ENCODE peak calls at places on chromosome 15, in seven cellular contexts. S is K562, M is uterus, L is esophagus muscularis mucosa, Z is heart left ventricle, C is gastrocnemius medialis, T is IMR-90. X is an unnamed sample.

GRCh38 chr15:79977431-79977940 is 6.5 kb upstream of the BCL2A1 start:
- DNase-seq in S (peak), M (no peak), L (no peak), Z (no peak), C (no peak), T (peak), X (no peak)

GRCh38 chr15:72507402-72507801 is 33.3 kb downstream of the ARIH1 start:
- DNase-seq in S (no peak), M (no peak), L (no peak), Z (no peak), C (no peak), T (no peak), X (no peak)

GRCh38 chr15:51935466-51936118 is 36.0 kb downstream of the LEO1 start:
- DNase-seq in S (no peak), M (no peak), L (no peak), Z (no peak), C (no peak), T (peak), X (no peak)

GRCh38 chr15:28899061-28899738 is 13.4 kb downstream of the APBA2 start:
- DNase-seq in S (no peak), M (no peak), L (no peak), Z (no peak), C (no peak), T (no peak), X (no peak)

GRCh38 chr15:91942676-91943417 is 89.3 kb downstream of the SLCO3A1 start:
- DNase-seq in S (no peak), M (peak), L (peak), Z (no peak), C (peak), T (peak), X (peak)

GRCh38 chr15:58475573-58476524 is 44.1 kb downstream of the LIPC start:
- DNase-seq in S (no peak), M (no peak), L (no peak), Z (no peak), C (peak), T (peak), X (no peak)

GRCh38 chr15:58528197-58528870 is 96.5 kb downstream of the LIPC start:
- DNase-seq in S (no peak), M (no peak), L (no peak), Z (no peak), C (no peak), T (peak), X (no peak)

GRCh38 chr15:38894260-38894948 is 329.8 kb upstream of the RASGRP1 start:
- DNase-seq in S (no peak), M (no peak), L (no peak), Z (no peak), C (no peak), T (peak), X (no peak)

GRCh38 chr15:68578960-68579935 is at the start of gene CORO2B:
- DNase-seq in S (no peak), M (peak), L (no peak), Z (no peak), C (no peak), T (peak), X (no peak)

GRCh38 chr15:57373251-57373881 is 2.9 kb upstream of the CGNL1 start:
- DNase-seq in S (no peak), M (no peak), L (no peak), Z (no peak), C (no peak), T (no peak), X (no peak)

GRCh38 chr15:90101969-90102890 is at the start of gene IDH2:
- DNase-seq in S (peak), M (peak), L (no peak), Z (peak), C (peak), T (peak), X (peak)

GRCh38 chr15:70099966-70100494 is 2.3 kb upstream of the TLE3 start:
- DNase-seq in S (peak), M (no peak), L (no peak), Z (no peak), C (no peak), T (no peak), X (peak)

GRCh38 chr15:68608206-68608843 is 29.5 kb downstream of the CORO2B start:
- DNase-seq in S (no peak), M (peak), L (peak), Z (peak), C (peak), T (peak), X (no peak)

GRCh38 chr15:54082836-54083492 is 104.7 kb downstream of the UNC13C start:
- DNase-seq in S (peak), M (no peak), L (no peak), Z (no peak), C (no peak), T (peak), X (peak)

GRCh38 chr15:51561271-51561670 is 61.3 kb downstream of the DMXL2 start:
- DNase-seq in S (no peak), M (no peak), L (no peak), Z (no peak), C (no peak), T (no peak), X (no peak)

GRCh38 chr15:84816694-84817460 is at the start of gene ALPK3:
- DNase-seq in S (no peak), M (peak), L (no peak), Z (peak), C (peak), T (no peak), X (no peak)

GRCh38 chr15:42273900-42274692 is 863 bp upstream of the TMEM87A start:
- DNase-seq in S (peak), M (peak), L (peak), Z (peak), C (peak), T (peak), X (peak)

GRCh38 chr15:65772909-65773308 is 19.2 kb downstream of the DENND4A start:
- DNase-seq in S (no peak), M (no peak), L (no peak), Z (no peak), C (no peak), T (no peak), X (no peak)

GRCh38 chr15:84949043-84949442 is 32.6 kb upstream of the PDE8A start:
- DNase-seq in S (no peak), M (no peak), L (no peak), Z (no peak), C (no peak), T (peak), X (no peak)

GRCh38 chr15:90539789-90540188 is 10.1 kb downstream of the CRTC3 start:
- DNase-seq in S (no peak), M (no peak), L (no peak), Z (no peak), C (no peak), T (no peak), X (no peak)

GRCh38 chr15:72472907-72473669 is 1.0 kb upstream of the ARIH1 start:
- DNase-seq in S (peak), M (no peak), L (no peak), Z (no peak), C (no peak), T (peak), X (peak)

GRCh38 chr15:27492021-27492621 is 521.1 kb downstream of the GABRG3 start:
- DNase-seq in S (no peak), M (no peak), L (peak), Z (no peak), C (no peak), T (peak), X (no peak)

GRCh38 chr15:58517682-58518525 is 86.1 kb downstream of the LIPC start:
- DNase-seq in S (peak), M (no peak), L (no peak), Z (no peak), C (no peak), T (no peak), X (no peak)

GRCh38 chr15:28169361-28169760 is 70.2 kb upstream of the OCA2 start:
- DNase-seq in S (no peak), M (no peak), L (no peak), Z (no peak), C (no peak), T (no peak), X (no peak)

GRCh38 chr15:47184405-47185221 is 532.7 kb upstream of the SEMA6D start:
- DNase-seq in S (no peak), M (no peak), L (no peak), Z (peak), C (no peak), T (peak), X (no peak)

GRCh38 chr15:40449275-40449674 is 8.5 kb downstream of the BAHD1 start:
- DNase-seq in S (no peak), M (no peak), L (no peak), Z (no peak), C (no peak), T (peak), X (no peak)

GRCh38 chr15:89167267-89168176 is 53.9 kb downstream of the RLBP1 start:
- DNase-seq in S (peak), M (no peak), L (no peak), Z (no peak), C (peak), T (peak), X (no peak)

GRCh38 chr15:36589971-36590370 is 10.5 kb downstream of the CDIN1 start:
- DNase-seq in S (no peak), M (no peak), L (no peak), Z (no peak), C (no peak), T (peak), X (no peak)

GRCh38 chr15:28914483-28915023 is 28.8 kb downstream of the APBA2 start:
- DNase-seq in S (peak), M (no peak), L (no peak), Z (no peak), C (no peak), T (no peak), X (peak)

GRCh38 chr15:26037369-26037768 is 174.2 kb upstream of the ATP10A start:
- DNase-seq in S (no peak), M (no peak), L (no peak), Z (no peak), C (no peak), T (no peak), X (no peak)

GRCh38 chr15:43799209-43799944 is 643 bp downstream of the SERINC4 start:
- DNase-seq in S (peak), M (no peak), L (no peak), Z (no peak), C (no peak), T (no peak), X (peak)

GRCh38 chr15:43795997-43796396 is 3.9 kb downstream of the SERF2 start:
- DNase-seq in S (no peak), M (no peak), L (no peak), Z (no peak), C (no peak), T (no peak), X (no peak)

GRCh38 chr15:43796566-43796965 is 3.5 kb downstream of the SERINC4 start:
- DNase-seq in S (no peak), M (no peak), L (no peak), Z (no peak), C (no peak), T (no peak), X (no peak)

GRCh38 chr15:43799945-43800285 is at the start of gene SERINC4:
- DNase-seq in S (no peak), M (no peak), L (no peak), Z (no peak), C (no peak), T (no peak), X (no peak)

DNA sequence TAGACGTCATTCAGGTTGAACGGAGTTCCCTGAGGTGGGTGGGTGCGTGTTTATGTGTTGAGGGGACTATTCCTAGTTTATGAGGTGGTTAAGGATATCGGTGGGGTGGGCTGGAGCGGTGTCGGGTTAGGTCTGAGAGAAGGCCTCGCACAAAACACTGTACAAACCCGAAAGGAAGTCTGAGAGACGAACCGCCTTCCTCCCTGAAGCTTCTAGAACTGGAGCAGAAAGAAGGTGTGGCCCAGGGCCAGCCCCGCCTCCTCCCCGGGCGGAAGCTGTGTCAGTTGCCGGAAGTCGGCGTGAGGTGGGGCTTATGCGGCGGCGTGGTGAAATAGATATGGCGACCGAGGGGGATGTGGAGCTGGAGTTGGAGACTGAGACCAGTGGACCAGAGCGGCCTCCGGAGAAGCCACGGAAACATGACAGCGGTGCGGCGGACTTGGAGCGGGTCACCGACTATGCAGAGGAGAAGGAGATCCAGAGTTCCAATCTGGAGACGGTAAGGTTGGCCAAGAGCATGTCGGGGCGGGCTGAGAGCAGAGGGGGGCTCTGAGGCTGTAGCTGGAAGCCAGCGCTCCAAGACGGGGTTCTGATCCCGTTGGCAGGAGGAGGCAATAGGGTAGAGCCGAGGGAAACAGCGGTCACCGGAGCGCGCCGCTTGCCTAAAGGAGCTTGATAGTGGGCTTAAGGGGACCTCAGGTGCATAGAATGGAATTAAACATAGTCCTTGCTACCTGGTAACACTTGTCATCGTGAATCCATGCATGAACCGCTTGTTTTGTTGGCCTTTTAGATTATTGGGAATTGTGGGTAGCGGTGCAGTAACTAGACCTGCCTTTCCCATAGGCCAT is at the start of gene HYPK:
- DNase-seq in S (peak), M (peak), L (peak), Z (peak), C (peak), T (peak), X (peak)
- TF ChIP-seq POLR2A in S (peak), M (peak), L (no peak), Z (peak), C (peak), T (peak), X (peak)

GRCh38 chr15:99526671-99527070 is 39.1 kb upstream of the MEF2A start:
- DNase-seq in S (no peak), M (no peak), L (no peak), Z (no peak), C (no peak), T (no peak), X (no peak)
- TF ChIP-seq POLR2A in S (no peak), M (no peak), L (no peak), Z (no peak), C (no peak), T (no peak), X (no peak)

GRCh38 chr15:83206971-83207621 is 527 bp downstream of the HDGFL3 start:
- DNase-seq in S (peak), M (peak), L (no peak), Z (peak), C (no peak), T (no peak), X (peak)

GRCh38 chr15:83206387-83206970 is 1.1 kb downstream of the HDGFL3 start:
- DNase-seq in S (peak), M (no peak), L (no peak), Z (no peak), C (no peak), T (no peak), X (peak)

GRCh38 chr15:83209333-83209732 is 1.7 kb upstream of the HDGFL3 start:
- DNase-seq in S (no peak), M (no peak), L (no peak), Z (no peak), C (no peak), T (no peak), X (no peak)

GRCh38 chr15:83208357-83208661 is 686 bp upstream of the HDGFL3 start:
- DNase-seq in S (no peak), M (no peak), L (no peak), Z (no peak), C (no peak), T (no peak), X (peak)

DNA sequence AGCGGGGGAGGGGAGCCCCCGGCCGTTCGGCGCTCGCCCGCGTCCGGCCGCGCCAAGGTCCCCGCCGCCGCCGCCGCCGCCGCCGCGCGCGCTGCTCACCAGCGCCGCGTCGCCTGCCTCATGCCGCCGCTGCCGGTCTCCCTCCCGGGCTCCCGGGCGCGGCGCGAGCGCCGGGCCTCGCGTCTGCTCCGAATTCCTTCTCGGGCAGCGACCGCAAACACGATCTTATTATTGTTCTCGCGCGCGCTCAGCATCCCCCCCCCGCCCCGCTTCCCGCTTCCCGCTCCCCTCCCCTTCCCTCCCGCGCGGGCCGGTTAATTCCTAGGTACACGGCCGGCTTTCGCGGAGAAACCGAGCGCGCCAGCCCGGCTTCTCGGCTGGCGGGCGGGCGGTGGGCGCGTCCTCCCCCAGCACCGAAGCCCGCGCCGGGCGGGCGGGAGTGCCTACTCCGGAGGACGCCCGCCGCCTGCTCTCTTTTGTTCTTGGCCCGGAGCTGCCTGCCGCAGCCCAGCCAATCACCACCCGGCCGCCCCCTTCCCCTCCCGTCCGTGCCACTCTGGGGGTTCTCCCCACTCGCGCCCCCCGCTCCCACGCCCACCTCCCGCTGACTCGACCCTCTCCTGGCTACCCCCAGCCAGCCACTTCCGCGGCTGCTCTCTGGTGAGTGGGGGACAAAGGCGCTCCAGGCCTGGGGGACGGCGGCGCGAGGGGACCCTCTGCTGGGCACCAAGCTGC is at the start of gene HDGFL3:
- DNase-seq in S (peak), M (peak), L (no peak), Z (peak), C (peak), T (peak), X (peak)
- TF ChIP-seq POLR2A in S (peak), M (no peak), L (no peak), Z (peak), C (no peak), T (peak), X (no peak)

GRCh38 chr15:55318588-55319494 is at the start of the genes PIGB and PIGBOS1:
- DNase-seq in S (peak), M (peak), L (peak), Z (peak), C (peak), T (peak), X (peak)
- TF ChIP-seq POLR2A in S (peak), M (peak), L (peak), Z (peak), C (peak), T (peak), X (peak)

DNA sequence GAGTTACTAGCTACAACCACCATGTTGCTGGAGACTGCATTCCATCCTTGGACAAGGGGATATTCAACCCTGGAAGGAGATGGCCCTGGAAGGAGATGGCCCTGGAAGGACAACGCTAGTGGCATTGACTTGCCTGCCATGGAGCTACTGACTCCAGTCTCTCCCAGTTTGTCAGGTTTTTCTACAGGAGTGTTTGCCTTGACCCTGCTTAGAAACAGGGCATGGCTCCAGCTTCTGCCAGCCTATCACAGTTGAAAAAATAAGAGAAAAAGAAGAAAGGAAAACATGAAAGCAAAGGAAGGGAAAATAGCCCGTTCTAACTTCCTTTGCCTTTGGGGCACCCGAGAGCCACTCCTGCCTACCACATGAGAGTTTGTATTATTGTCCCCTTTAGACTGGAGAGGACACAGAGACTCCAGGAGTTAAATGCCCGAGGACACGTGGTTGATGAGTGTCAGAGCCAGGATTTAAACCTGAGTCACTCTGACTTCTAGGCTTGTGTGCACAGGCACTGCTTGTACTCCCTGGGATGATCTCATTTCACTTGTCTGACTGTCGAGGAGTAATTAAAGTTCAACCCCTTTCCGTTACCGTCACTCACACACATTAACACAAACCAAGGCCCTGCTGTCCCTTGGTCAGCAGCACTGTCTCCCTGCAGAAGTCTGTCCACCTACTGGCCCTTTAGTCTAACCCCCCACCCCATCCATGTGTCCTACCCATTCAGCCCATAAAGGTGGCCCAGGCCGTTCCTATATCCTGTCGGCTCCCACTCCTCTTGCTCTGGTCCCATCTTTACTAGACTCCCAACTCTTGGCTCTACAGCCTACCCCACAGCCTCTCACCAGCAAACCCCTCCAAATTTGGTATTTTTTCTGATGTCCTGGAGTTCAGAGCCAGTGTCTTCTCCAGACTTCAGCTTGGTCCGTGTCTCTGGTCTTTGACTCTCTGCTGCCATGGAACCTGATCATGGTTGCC is 46.1 kb downstream of the C2CD4A start:
- DNase-seq in S (peak), M (no peak), L (peak), Z (no peak), C (peak), T (peak), X (no peak)
- TF ChIP-seq POLR2A in S (no peak), M (no peak), L (no peak), Z (no peak), C (no peak), T (no peak), X (no peak)